ENCODE peak calls at places on chromosomes 2 and 18, in five cellular contexts. Y is stomach; R is effector memory CD4-positive, alpha-beta T cell; L is trophoblast cell; O is aorta. V is an unnamed sample.

GRCh38 chr2:238731961-238732360 is 115.9 kb upstream of the TWIST2 start:
- DNase-seq in O (no peak), L (peak; percentile 1), Y (no peak), R (no peak), V (no peak)

GRCh38 chr18:52716926-52717325 is 376.9 kb downstream of the DCC start:
- DNase-seq in L (peak; percentile 31), O (no peak), Y (no peak), R (no peak), V (no peak)

GRCh38 chr2:55581875-55582547 is 35.4 kb downstream of the PPP4R3B start:
- DNase-seq in R (no peak), O (no peak), Y (no peak), L (no peak), V (no peak)

GRCh38 chr18:13474907-13475306 is 251.5 kb downstream of the FAM210A start:
- DNase-seq in R (no peak), O (no peak), Y (no peak), L (no peak), V (no peak)

GRCh38 chr2:24121469-24121868 is 1.7 kb downstream of the PFN4 start:
- DNase-seq in R (no peak), L (no peak), O (no peak), Y (no peak), V (no peak)

GRCh38 chr2:241620419-241620769 is 16.6 kb downstream of the THAP4 start:
- DNase-seq in O (no peak), L (peak; percentile 17), Y (no peak), R (no peak), V (no peak)

GRCh38 chr2:45330617-45331016 is 280.4 kb downstream of the SRBD1 start:
- DNase-seq in L (no peak), R (no peak), O (no peak), Y (no peak), V (no peak)

GRCh38 chr2:121350402-121350775 is 65.4 kb upstream of the TFCP2L1 start:
- DNase-seq in L (no peak), Y (no peak), R (no peak), O (no peak), V (no peak)

GRCh38 chr2:62306751-62307468 is 111.0 kb downstream of the B3GNT2 start:
- DNase-seq in Y (peak; percentile 40), R (peak; percentile 40), L (peak; percentile 93), O (no peak), V (peak; percentile 83)

GRCh38 chr2:96906719-96907404 is 37.0 kb upstream of the SEMA4C start:
- DNase-seq in O (peak; percentile 85), L (no peak), Y (no peak), R (no peak), V (no peak)

GRCh38 chr2:138183700-138184099 is 219.4 kb downstream of the HNMT start:
- DNase-seq in L (no peak), R (no peak), O (no peak), Y (no peak), V (no peak)

GRCh38 chr18:3595282-3596273 is 145.6 kb downstream of the TGIF1 start:
- DNase-seq in Y (peak; percentile 43), L (peak; percentile 90), R (peak; percentile 23), O (no peak), V (no peak)

GRCh38 chr2:186060744-186061143 is 322.1 kb downstream of the FSIP2 start:
- DNase-seq in R (no peak), Y (no peak), O (no peak), L (no peak), V (no peak)

GRCh38 chr18:52370841-52371240 is 30.8 kb downstream of the DCC start:
- DNase-seq in R (no peak), L (no peak), Y (no peak), O (no peak), V (no peak)

GRCh38 chr2:20623241-20623640 is 27.7 kb downstream of the HS1BP3 start:
- DNase-seq in R (no peak), Y (no peak), O (peak; percentile 50), L (no peak), V (peak; percentile 56)

GRCh38 chr2:112520234-112520783 is 22.0 kb upstream of the POLR1B start:
- DNase-seq in O (no peak), R (no peak), Y (no peak), L (no peak), V (no peak)

DNA sequence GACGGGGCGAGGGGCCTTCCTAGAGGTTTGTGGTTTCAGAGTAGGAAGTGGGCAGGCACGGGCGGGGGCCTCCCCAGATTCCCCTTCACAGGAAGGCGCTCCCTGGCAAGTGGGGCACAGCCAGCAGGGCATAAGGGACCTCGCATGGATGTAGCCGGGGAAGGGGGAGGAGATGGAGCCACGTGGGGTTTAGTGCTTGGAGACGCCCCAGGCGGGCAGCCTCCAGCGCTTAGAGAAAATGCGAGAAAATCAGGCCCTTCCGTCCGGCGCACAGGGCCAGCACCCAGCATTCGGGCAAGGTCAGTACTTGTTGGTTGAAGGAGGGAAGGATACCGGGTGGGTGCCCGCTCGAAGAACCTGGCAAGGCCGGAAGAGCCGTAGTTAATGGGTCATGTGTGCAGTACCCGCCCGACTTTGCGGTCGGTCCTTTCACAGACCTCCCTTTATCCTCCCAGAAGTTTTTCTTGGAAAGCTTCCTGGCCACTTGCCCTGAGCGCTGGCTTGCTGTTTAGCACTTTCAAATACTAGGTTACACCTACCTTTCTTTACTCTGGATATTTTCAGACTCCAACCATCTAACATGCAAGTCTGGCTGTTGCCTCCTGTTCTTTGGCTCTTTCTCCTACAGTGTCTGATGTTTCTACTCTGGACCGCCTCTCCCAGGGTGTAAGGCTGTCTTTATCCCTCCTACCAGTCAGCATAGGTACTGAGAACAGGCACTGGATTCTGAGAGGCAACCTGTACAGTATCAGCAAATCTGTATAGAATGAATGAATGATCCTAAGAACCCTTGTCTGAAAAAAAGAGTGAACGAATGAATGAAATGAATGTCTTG is 78.1 kb downstream of the CIB4 start:
- DNase-seq in R (no peak), Y (peak; percentile 83), L (peak; percentile 28), O (peak; percentile 79), V (peak; percentile 50)
- H3K4me3 ChIP-seq in R (no peak overlapping the region), Y (peak overlapping the region; percentile 53), L (no peak overlapping the region), O (peak overlapping the region; percentile 3), V (peak overlapping the region; percentile 38)

GRCh38 chr2:30223413-30223874 is 7.9 kb upstream of the LBH start:
- DNase-seq in O (no peak), L (no peak), Y (no peak), R (no peak), V (no peak)
- H3K4me1 ChIP-seq in O (peaks cover 6% of the 10 kb centered on the region), L (peaks cover 37% of the 10 kb centered on the region), Y (peaks cover 46% of the 10 kb centered on the region), R (peaks cover 46% of the 10 kb centered on the region), V (peaks cover 50% of the 10 kb centered on the region)

GRCh38 chr18:35616664-35617423 is 35.3 kb downstream of the GALNT1 start:
- DNase-seq in Y (peak; percentile 32), R (peak; percentile 23), O (no peak), L (peak; percentile 11), V (peak; percentile 87)
- H3K27ac ChIP-seq in Y (peak overlapping the region; percentile 56), R (peak overlapping the region; percentile 35), O (no peak overlapping the region), L (peak overlapping the region; percentile 67), V (no peak overlapping the region)

GRCh38 chr2:234291765-234292204 is 205.1 kb downstream of the ARL4C start:
- DNase-seq in L (no peak), R (peak; percentile 14), Y (no peak), O (no peak), V (no peak)

GRCh38 chr2:234293973-234294372 is 202.9 kb downstream of the ARL4C start:
- DNase-seq in Y (no peak), R (no peak), O (no peak), L (no peak), V (no peak)

GRCh38 chr2:234290671-234291070 is 206.2 kb downstream of the ARL4C start:
- DNase-seq in L (peak; percentile 43), R (peak; percentile 85), Y (peak; percentile 41), O (no peak), V (peak; percentile 90)

GRCh38 chr2:234292955-234293228 is 204.0 kb downstream of the ARL4C start:
- DNase-seq in O (no peak), L (no peak), Y (no peak), R (no peak), V (no peak)

GRCh38 chr2:234292205-234292954 is 204.5 kb downstream of the ARL4C start:
- DNase-seq in O (no peak), Y (no peak), L (no peak), R (peak; percentile 68), V (no peak)
- H3K4me3 ChIP-seq in O (no peak overlapping the region), Y (no peak overlapping the region), L (no peak overlapping the region), R (peak overlapping the region; percentile 14), V (no peak overlapping the region)

DNA sequence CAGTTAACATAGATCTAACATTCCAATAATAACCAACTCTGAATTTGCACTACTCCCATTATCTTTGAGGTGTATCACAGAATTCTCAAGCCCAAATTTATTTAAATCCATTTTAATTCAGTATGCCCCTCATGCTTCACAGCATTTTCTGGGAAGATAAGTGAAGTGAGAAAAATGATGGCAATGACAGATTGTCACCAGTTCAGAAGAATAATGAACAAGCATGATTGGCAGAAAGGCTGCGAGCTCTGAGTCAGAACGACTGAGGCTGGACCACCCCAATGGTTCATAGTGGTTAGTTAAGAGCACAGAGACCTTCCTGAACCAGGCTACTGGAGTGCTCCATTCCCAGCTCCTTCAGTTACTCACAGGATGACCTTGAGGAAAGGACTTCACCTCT is 4.9 kb downstream of the SPRED2 start:
- DNase-seq in L (no peak), O (no peak), Y (no peak), R (no peak), V (no peak)
- H3K4me1 ChIP-seq in L (peaks cover 5% of the 10 kb centered on the region), O (peaks cover 2% of the 10 kb centered on the region), Y (peaks cover 28% of the 10 kb centered on the region), R (no peaks in the 10 kb centered on the region), V (peaks cover 7% of the 10 kb centered on the region)

V was measured in spleen.